ENCODE peak calls at places on chromosomes 3 and 15, in four cellular contexts. B, Q, U and L are unnamed samples.

GRCh38 chr3:171458056-171458856 is 1.9 kb downstream of the TNIK start:
- DNase-seq in B (no peak), Q (no peak), U (no peak), L (no peak)

GRCh38 chr15:20353966-20354883 is 187.4 kb downstream of the GOLGA6L6 start:
- DNase-seq in B (no peak), Q (no peak), U (no peak), L (no peak)

GRCh38 chr15:51077565-51078153 is 17.0 kb downstream of the TNFAIP8L3 start:
- DNase-seq in B (peak), Q (no peak), U (no peak), L (peak)

GRCh38 chr15:82864967-82865366 is 55.5 kb downstream of the WHAMM start:
- DNase-seq in B (no peak), Q (no peak), U (no peak), L (no peak)

GRCh38 chr15:33839540-33839939 is 128.8 kb upstream of the CHRM5 start:
- DNase-seq in B (no peak), Q (no peak), U (no peak), L (no peak)

GRCh38 chr3:134337511-134338200 is 36.6 kb downstream of the AMOTL2 start:
- DNase-seq in B (no peak), Q (no peak), U (no peak), L (no peak)

GRCh38 chr3:112793311-112794081 is 53.2 kb downstream of the CD200R1L start:
- DNase-seq in B (no peak), Q (no peak), U (no peak), L (no peak)

GRCh38 chr3:45684327-45684892 is 4.8 kb upstream of the SACM1L start:
- DNase-seq in B (no peak), Q (peak), U (no peak), L (no peak)

GRCh38 chr3:49013738-49014660 is 4.4 kb downstream of the DALRD3 start:
- DNase-seq in B (no peak), Q (peak), U (peak), L (no peak)

GRCh38 chr3:28973621-28974020 is 307.2 kb upstream of the RBMS3 start:
- DNase-seq in B (no peak), Q (no peak), U (no peak), L (no peak)

GRCh38 chr3:195823998-195824397 is 12.3 kb upstream of the MUC4 start:
- DNase-seq in B (no peak), Q (no peak), U (no peak), L (no peak)

GRCh38 chr3:160739079-160739478 is 17.0 kb upstream of the PPM1L start:
- DNase-seq in B (no peak), Q (no peak), U (no peak), L (no peak)

GRCh38 chr3:104879919-104880318 is 486.8 kb upstream of the ALCAM start:
- DNase-seq in B (no peak), Q (no peak), U (no peak), L (no peak)

GRCh38 chr3:13703071-13703470 is 154.1 kb downstream of the FBLN2 start:
- DNase-seq in B (no peak), Q (no peak), U (no peak), L (no peak)

GRCh38 chr3:136955813-136956212 is 2.0 kb upstream of the IL20RB start:
- DNase-seq in B (no peak), Q (peak), U (peak), L (no peak)

GRCh38 chr15:77032052-77032646 is 37.2 kb downstream of the PSTPIP1 start:
- DNase-seq in B (no peak), Q (peak), U (no peak), L (no peak)

GRCh38 chr3:60756231-60756630 is 495.0 kb downstream of the FHIT start:
- DNase-seq in B (no peak), Q (no peak), U (no peak), L (no peak)

GRCh38 chr3:192862408-192863385 is 55.0 kb downstream of the MB21D2 start:
- DNase-seq in B (no peak), Q (no peak), U (no peak), L (no peak)

GRCh38 chr3:179189764-179190163 is 41.6 kb downstream of the PIK3CA start:
- DNase-seq in B (no peak), Q (no peak), U (no peak), L (no peak)

GRCh38 chr3:16151109-16151508 is 23.4 kb upstream of the GALNT15 start:
- DNase-seq in B (peak), Q (no peak), U (no peak), L (peak)

GRCh38 chr3:123755508-123755907 is 128.6 kb downstream of the MYLK start:
- DNase-seq in B (no peak), Q (peak), U (no peak), L (no peak)

GRCh38 chr3:99108508-99108907 is 207.0 kb upstream of the DCBLD2 start:
- DNase-seq in B (no peak), Q (no peak), U (no peak), L (no peak)

GRCh38 chr3:170622369-170623159 is 36.7 kb upstream of the SLC7A14 start:
- DNase-seq in B (peak), Q (no peak), U (no peak), L (peak)

GRCh38 chr3:194046995-194047681 is 88.8 kb upstream of the HES1 start:
- DNase-seq in B (no peak), Q (no peak), U (no peak), L (peak)

GRCh38 chr15:70491183-70491621 is 272.2 kb downstream of the UACA start:
- DNase-seq in B (no peak), Q (no peak), U (no peak), L (no peak)

GRCh38 chr3:127915937-127916480 is 977 bp downstream of the KBTBD12 start:
- DNase-seq in B (no peak), Q (no peak), U (no peak), L (no peak)

GRCh38 chr3:66138336-66139234 is 82.2 kb upstream of the SLC25A26 start:
- DNase-seq in B (no peak), Q (peak), U (peak), L (no peak)

DNA sequence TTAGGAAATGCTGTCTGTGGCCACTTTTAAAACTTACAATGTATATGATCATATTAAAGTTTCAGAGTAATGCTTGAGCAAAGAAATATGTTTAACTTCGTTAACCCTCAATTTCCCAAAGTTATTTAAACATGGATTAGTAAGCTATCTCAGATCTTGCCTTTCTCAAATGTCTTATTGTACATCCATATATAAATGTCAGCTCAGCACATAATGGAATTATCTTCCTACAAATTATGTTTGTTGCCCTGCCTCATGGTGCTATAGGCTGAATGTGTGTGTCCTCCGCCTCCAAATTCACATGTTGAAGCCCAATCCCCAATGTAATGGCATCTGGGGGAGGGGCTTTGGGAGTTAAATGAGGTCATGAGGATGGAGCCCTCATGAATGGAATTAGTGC is 200.3 kb downstream of the MINAR1 start:
- DNase-seq in B (no peak), Q (no peak), U (no peak), L (no peak)
- TF ChIP-seq EP300 in B (no peak), Q (no peak), U (no peak), L (no peak)

GRCh38 chr3:37511357-37511970 is 337.1 kb upstream of the LRRFIP2 start:
- DNase-seq in B (peak), Q (no peak), U (no peak), L (no peak)

GRCh38 chr3:37519236-37519635 is 342.4 kb upstream of the CTDSPL start:
- DNase-seq in B (no peak), Q (no peak), U (no peak), L (no peak)

GRCh38 chr3:37510749-37511148 is 336.4 kb upstream of the LRRFIP2 start:
- DNase-seq in B (no peak), Q (no peak), U (no peak), L (no peak)

GRCh38 chr3:37509069-37509468 is 334.7 kb upstream of the LRRFIP2 start:
- DNase-seq in B (no peak), Q (no peak), U (no peak), L (no peak)

DNA sequence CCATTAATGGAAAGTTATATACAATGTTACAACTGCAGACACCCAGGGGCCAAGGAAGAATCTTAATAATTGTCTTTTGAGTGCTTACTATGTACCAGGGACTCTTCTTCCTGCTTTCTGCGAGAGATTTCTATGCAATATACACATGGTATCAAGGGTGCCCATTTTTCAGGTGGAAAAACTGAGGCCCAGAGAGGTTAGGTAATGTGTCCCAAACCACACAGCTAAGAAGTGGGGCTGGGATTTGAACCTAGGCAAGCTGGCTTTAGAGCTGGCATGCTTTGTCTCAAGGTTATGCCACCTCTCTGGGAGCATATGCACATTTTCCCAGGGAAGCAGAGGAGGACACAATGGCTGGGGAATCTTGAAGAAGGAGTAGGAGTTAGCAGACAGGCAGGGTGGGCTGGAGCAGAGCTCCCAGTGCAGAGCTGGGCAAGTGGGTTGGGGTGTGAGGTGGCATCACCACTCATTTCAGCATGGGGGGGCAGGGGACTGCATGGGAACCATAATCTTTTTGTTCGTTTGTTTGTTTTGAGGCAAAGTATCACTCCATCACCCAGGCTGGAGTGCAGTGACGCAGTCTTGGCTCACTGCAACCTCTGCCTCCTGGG is 339.8 kb upstream of the LRRFIP2 start:
- DNase-seq in B (no peak), Q (no peak), U (no peak), L (no peak)
- H3K27ac ChIP-seq in B (no peak), Q (no peak), U (no peak), L (no peak)

DNA sequence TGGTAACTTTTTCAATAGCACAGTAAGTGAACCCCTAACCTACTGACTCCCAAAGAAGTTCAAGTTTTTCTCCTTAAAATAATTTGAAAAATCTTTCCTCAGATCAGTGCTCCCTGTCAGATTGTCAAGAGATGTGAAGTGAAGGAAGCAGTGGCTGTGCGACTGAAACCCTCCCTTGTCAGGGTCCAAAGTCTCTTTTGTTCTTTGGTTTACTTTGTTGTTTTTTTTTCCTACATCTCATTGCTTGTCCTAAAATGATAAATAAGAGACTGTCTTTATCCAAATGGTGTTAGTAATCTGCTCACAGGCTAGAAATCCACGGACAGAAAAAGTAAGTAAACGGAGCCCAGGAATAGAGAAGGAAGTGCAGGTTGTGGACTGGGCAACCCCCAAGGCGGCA is 976 bp upstream of the DPPA4 start:
- DNase-seq in B (no peak), Q (no peak), U (no peak), L (no peak)
- H3K4me3 ChIP-seq in B (no peak), Q (no peak), U (no peak), L (no peak)

DNA sequence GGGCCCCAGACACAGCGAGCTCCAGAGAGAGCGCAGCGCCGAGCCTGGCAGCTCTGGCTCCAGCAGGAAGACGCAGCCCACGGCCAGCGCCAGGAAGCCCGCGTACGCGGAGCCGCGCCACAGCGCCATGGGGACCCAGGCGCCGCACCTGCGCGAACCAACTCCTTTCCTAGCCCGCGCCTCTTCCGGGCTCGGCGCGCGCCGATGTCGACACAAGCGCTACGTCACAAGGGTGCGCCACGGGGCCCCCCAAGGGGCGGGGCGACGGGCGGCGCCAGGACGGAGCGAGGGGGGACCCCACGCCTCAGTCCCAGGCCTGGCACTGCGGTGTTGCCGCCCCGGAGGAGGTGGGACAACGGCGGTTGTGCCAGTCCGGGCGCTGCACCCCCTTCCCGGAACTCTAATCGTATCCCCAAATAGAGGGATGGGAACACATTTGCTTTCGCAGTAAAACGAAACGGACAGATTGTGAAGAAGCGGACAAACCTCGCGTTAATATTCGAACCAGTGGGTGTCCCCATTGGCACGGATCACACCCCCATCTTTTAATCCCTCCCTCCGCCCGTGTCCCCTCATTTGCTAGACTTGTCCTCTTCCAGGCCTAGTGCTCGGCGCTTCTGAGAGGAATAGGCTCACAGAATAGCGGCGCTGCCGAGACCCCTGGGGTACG is at the start of gene ADPGK:
- DNase-seq in B (peak), Q (peak), U (peak), L (peak)
- TF ChIP-seq EP300 in B (peak), Q (peak), U (no peak), L (peak)

GRCh38 chr3:39127296-39127906 is 19.9 kb downstream of the TTC21A start:
- DNase-seq in B (no peak), Q (no peak), U (no peak), L (no peak)
- H3K27ac ChIP-seq in B (no peak), Q (no peak), U (no peak), L (no peak)